ENCODE peak calls at places on chromosomes 16 and 17, in nine cellular contexts. One of them, this sample, is unnamed.

GRCh38 chr16:57994778-57995177 is 5.7 kb downstream of the ZNF319 start:
- DNase-seq in NCI-H1436: no peak
- DNase-seq in stimulated activated CD8-positive, alpha-beta memory T cell treated with anti-CD3 and anti-CD28 coated beads, Interleukin-15, amount 100 ng/mL, for 24 hours: no peak
- DNase-seq in ureter: peak
- DNase-seq in spleen: peak
- DNase-seq in sciatic nerve: no peak
- DNase-seq in stimulated activated naive CD8-positive, alpha-beta T cell treated with anti-CD3 and anti-CD28 coated beads, Interleukin-15, Interleukin-2, amounts not matched to agents 100 U/mL and 50 U/mL, for 24 hours: peak
- DNase-seq in substantia nigra: no peak
- DNase-seq in caudate nucleus: no peak
- DNase-seq in this sample: no peak

GRCh38 chr16:10654592-10655414 is 39.9 kb downstream of the TEKT5 start:
- DNase-seq in NCI-H1436: no peak
- DNase-seq in stimulated activated CD8-positive, alpha-beta memory T cell treated with anti-CD3 and anti-CD28 coated beads, Interleukin-15, amount 100 ng/mL, for 24 hours: no peak
- DNase-seq in ureter: no peak
- DNase-seq in spleen: no peak
- DNase-seq in sciatic nerve: no peak
- DNase-seq in stimulated activated naive CD8-positive, alpha-beta T cell treated with anti-CD3 and anti-CD28 coated beads, Interleukin-15, Interleukin-2, amounts not matched to agents 100 U/mL and 50 U/mL, for 24 hours: no peak
- DNase-seq in substantia nigra: no peak
- DNase-seq in caudate nucleus: no peak
- DNase-seq in this sample: no peak

GRCh38 chr16:49158029-49158642 is 123.5 kb downstream of the CBLN1 start:
- DNase-seq in NCI-H1436: no peak
- DNase-seq in stimulated activated CD8-positive, alpha-beta memory T cell treated with anti-CD3 and anti-CD28 coated beads, Interleukin-15, amount 100 ng/mL, for 24 hours: no peak
- DNase-seq in ureter: no peak
- DNase-seq in spleen: no peak
- DNase-seq in sciatic nerve: no peak
- DNase-seq in stimulated activated naive CD8-positive, alpha-beta T cell treated with anti-CD3 and anti-CD28 coated beads, Interleukin-15, Interleukin-2, amounts not matched to agents 100 U/mL and 50 U/mL, for 24 hours: no peak
- DNase-seq in substantia nigra: no peak
- DNase-seq in caudate nucleus: no peak
- DNase-seq in this sample: no peak

GRCh38 chr17:66508896-66509843 is 206.8 kb downstream of the PRKCA start:
- DNase-seq in NCI-H1436: no peak
- DNase-seq in stimulated activated CD8-positive, alpha-beta memory T cell treated with anti-CD3 and anti-CD28 coated beads, Interleukin-15, amount 100 ng/mL, for 24 hours: peak
- DNase-seq in ureter: no peak
- DNase-seq in spleen: no peak
- DNase-seq in sciatic nerve: no peak
- DNase-seq in stimulated activated naive CD8-positive, alpha-beta T cell treated with anti-CD3 and anti-CD28 coated beads, Interleukin-15, Interleukin-2, amounts not matched to agents 100 U/mL and 50 U/mL, for 24 hours: peak
- DNase-seq in substantia nigra: no peak
- DNase-seq in caudate nucleus: no peak
- DNase-seq in this sample: peak

GRCh38 chr16:6016530-6017184 is 919.1 kb upstream of the EEF2KMT start:
- DNase-seq in NCI-H1436: no peak
- DNase-seq in stimulated activated CD8-positive, alpha-beta memory T cell treated with anti-CD3 and anti-CD28 coated beads, Interleukin-15, amount 100 ng/mL, for 24 hours: no peak
- DNase-seq in ureter: no peak
- DNase-seq in spleen: no peak
- DNase-seq in sciatic nerve: no peak
- DNase-seq in stimulated activated naive CD8-positive, alpha-beta T cell treated with anti-CD3 and anti-CD28 coated beads, Interleukin-15, Interleukin-2, amounts not matched to agents 100 U/mL and 50 U/mL, for 24 hours: no peak
- DNase-seq in substantia nigra: no peak
- DNase-seq in caudate nucleus: no peak
- DNase-seq in this sample: no peak

GRCh38 chr16:77211880-77212735 is 12.9 kb downstream of the SYCE1L start:
- DNase-seq in NCI-H1436: peak
- DNase-seq in stimulated activated CD8-positive, alpha-beta memory T cell treated with anti-CD3 and anti-CD28 coated beads, Interleukin-15, amount 100 ng/mL, for 24 hours: peak
- DNase-seq in ureter: no peak
- DNase-seq in spleen: peak
- DNase-seq in sciatic nerve: no peak
- DNase-seq in stimulated activated naive CD8-positive, alpha-beta T cell treated with anti-CD3 and anti-CD28 coated beads, Interleukin-15, Interleukin-2, amounts not matched to agents 100 U/mL and 50 U/mL, for 24 hours: peak
- DNase-seq in substantia nigra: no peak
- DNase-seq in caudate nucleus: no peak
- DNase-seq in this sample: peak

GRCh38 chr17:41324180-41325075 is 8.9 kb upstream of the KRTAP17-1 start:
- DNase-seq in NCI-H1436: no peak
- DNase-seq in stimulated activated CD8-positive, alpha-beta memory T cell treated with anti-CD3 and anti-CD28 coated beads, Interleukin-15, amount 100 ng/mL, for 24 hours: no peak
- DNase-seq in ureter: no peak
- DNase-seq in spleen: no peak
- DNase-seq in sciatic nerve: no peak
- DNase-seq in stimulated activated naive CD8-positive, alpha-beta T cell treated with anti-CD3 and anti-CD28 coated beads, Interleukin-15, Interleukin-2, amounts not matched to agents 100 U/mL and 50 U/mL, for 24 hours: no peak
- DNase-seq in substantia nigra: no peak
- DNase-seq in caudate nucleus: no peak
- DNase-seq in this sample: no peak

GRCh38 chr17:71850792-71851191 is 270.0 kb upstream of the SOX9 start:
- DNase-seq in NCI-H1436: no peak
- DNase-seq in stimulated activated CD8-positive, alpha-beta memory T cell treated with anti-CD3 and anti-CD28 coated beads, Interleukin-15, amount 100 ng/mL, for 24 hours: no peak
- DNase-seq in ureter: no peak
- DNase-seq in spleen: no peak
- DNase-seq in sciatic nerve: no peak
- DNase-seq in stimulated activated naive CD8-positive, alpha-beta T cell treated with anti-CD3 and anti-CD28 coated beads, Interleukin-15, Interleukin-2, amounts not matched to agents 100 U/mL and 50 U/mL, for 24 hours: no peak
- DNase-seq in substantia nigra: no peak
- DNase-seq in caudate nucleus: no peak
- DNase-seq in this sample: no peak

GRCh38 chr16:72371307-72372081 is 199.5 kb upstream of the PMFBP1 start:
- DNase-seq in NCI-H1436: no peak
- DNase-seq in stimulated activated CD8-positive, alpha-beta memory T cell treated with anti-CD3 and anti-CD28 coated beads, Interleukin-15, amount 100 ng/mL, for 24 hours: no peak
- DNase-seq in ureter: no peak
- DNase-seq in spleen: no peak
- DNase-seq in sciatic nerve: no peak
- DNase-seq in stimulated activated naive CD8-positive, alpha-beta T cell treated with anti-CD3 and anti-CD28 coated beads, Interleukin-15, Interleukin-2, amounts not matched to agents 100 U/mL and 50 U/mL, for 24 hours: no peak
- DNase-seq in substantia nigra: no peak
- DNase-seq in caudate nucleus: no peak
- DNase-seq in this sample: no peak

GRCh38 chr16:14496047-14496770 is 133.9 kb downstream of the PARN start:
- DNase-seq in NCI-H1436: no peak
- DNase-seq in stimulated activated CD8-positive, alpha-beta memory T cell treated with anti-CD3 and anti-CD28 coated beads, Interleukin-15, amount 100 ng/mL, for 24 hours: no peak
- DNase-seq in ureter: no peak
- DNase-seq in spleen: no peak
- DNase-seq in sciatic nerve: no peak
- DNase-seq in stimulated activated naive CD8-positive, alpha-beta T cell treated with anti-CD3 and anti-CD28 coated beads, Interleukin-15, Interleukin-2, amounts not matched to agents 100 U/mL and 50 U/mL, for 24 hours: no peak
- DNase-seq in substantia nigra: no peak
- DNase-seq in caudate nucleus: no peak
- DNase-seq in this sample: no peak

GRCh38 chr17:38750312-38751121 is 2.0 kb upstream of the PSMB3 start:
- DNase-seq in NCI-H1436: peak
- DNase-seq in stimulated activated CD8-positive, alpha-beta memory T cell treated with anti-CD3 and anti-CD28 coated beads, Interleukin-15, amount 100 ng/mL, for 24 hours: no peak
- DNase-seq in ureter: no peak
- DNase-seq in spleen: peak
- DNase-seq in sciatic nerve: no peak
- DNase-seq in stimulated activated naive CD8-positive, alpha-beta T cell treated with anti-CD3 and anti-CD28 coated beads, Interleukin-15, Interleukin-2, amounts not matched to agents 100 U/mL and 50 U/mL, for 24 hours: no peak
- DNase-seq in substantia nigra: no peak
- DNase-seq in caudate nucleus: no peak
- DNase-seq in this sample: peak

GRCh38 chr17:83150369-83151055 is 71.1 kb downstream of the METRNL start:
- DNase-seq in NCI-H1436: no peak
- DNase-seq in stimulated activated CD8-positive, alpha-beta memory T cell treated with anti-CD3 and anti-CD28 coated beads, Interleukin-15, amount 100 ng/mL, for 24 hours: no peak
- DNase-seq in ureter: no peak
- DNase-seq in spleen: peak
- DNase-seq in sciatic nerve: peak
- DNase-seq in stimulated activated naive CD8-positive, alpha-beta T cell treated with anti-CD3 and anti-CD28 coated beads, Interleukin-15, Interleukin-2, amounts not matched to agents 100 U/mL and 50 U/mL, for 24 hours: no peak
- DNase-seq in substantia nigra: no peak
- DNase-seq in caudate nucleus: no peak
- DNase-seq in this sample: no peak

GRCh38 chr16:89119661-89120141 is 26.0 kb downstream of the ACSF3 start:
- DNase-seq in NCI-H1436: no peak
- DNase-seq in stimulated activated CD8-positive, alpha-beta memory T cell treated with anti-CD3 and anti-CD28 coated beads, Interleukin-15, amount 100 ng/mL, for 24 hours: no peak
- DNase-seq in ureter: no peak
- DNase-seq in spleen: peak
- DNase-seq in sciatic nerve: no peak
- DNase-seq in stimulated activated naive CD8-positive, alpha-beta T cell treated with anti-CD3 and anti-CD28 coated beads, Interleukin-15, Interleukin-2, amounts not matched to agents 100 U/mL and 50 U/mL, for 24 hours: no peak
- DNase-seq in substantia nigra: no peak
- DNase-seq in caudate nucleus: no peak
- DNase-seq in this sample: no peak

GRCh38 chr16:82194076-82194475 is 24.1 kb upstream of the MPHOSPH6 start:
- DNase-seq in NCI-H1436: no peak
- DNase-seq in stimulated activated CD8-positive, alpha-beta memory T cell treated with anti-CD3 and anti-CD28 coated beads, Interleukin-15, amount 100 ng/mL, for 24 hours: no peak
- DNase-seq in ureter: no peak
- DNase-seq in spleen: no peak
- DNase-seq in sciatic nerve: no peak
- DNase-seq in stimulated activated naive CD8-positive, alpha-beta T cell treated with anti-CD3 and anti-CD28 coated beads, Interleukin-15, Interleukin-2, amounts not matched to agents 100 U/mL and 50 U/mL, for 24 hours: no peak
- DNase-seq in substantia nigra: no peak
- DNase-seq in caudate nucleus: no peak
- DNase-seq in this sample: no peak

GRCh38 chr16:86070971-86071370 is 172.0 kb downstream of the IRF8 start:
- DNase-seq in NCI-H1436: no peak
- DNase-seq in stimulated activated CD8-positive, alpha-beta memory T cell treated with anti-CD3 and anti-CD28 coated beads, Interleukin-15, amount 100 ng/mL, for 24 hours: no peak
- DNase-seq in ureter: no peak
- DNase-seq in spleen: peak
- DNase-seq in sciatic nerve: no peak
- DNase-seq in stimulated activated naive CD8-positive, alpha-beta T cell treated with anti-CD3 and anti-CD28 coated beads, Interleukin-15, Interleukin-2, amounts not matched to agents 100 U/mL and 50 U/mL, for 24 hours: no peak
- DNase-seq in substantia nigra: no peak
- DNase-seq in caudate nucleus: no peak
- DNase-seq in this sample: no peak

GRCh38 chr17:9002610-9003354 is 18.5 kb upstream of the NTN1 start:
- DNase-seq in NCI-H1436: no peak
- DNase-seq in stimulated activated CD8-positive, alpha-beta memory T cell treated with anti-CD3 and anti-CD28 coated beads, Interleukin-15, amount 100 ng/mL, for 24 hours: no peak
- DNase-seq in ureter: no peak
- DNase-seq in spleen: peak
- DNase-seq in sciatic nerve: no peak
- DNase-seq in stimulated activated naive CD8-positive, alpha-beta T cell treated with anti-CD3 and anti-CD28 coated beads, Interleukin-15, Interleukin-2, amounts not matched to agents 100 U/mL and 50 U/mL, for 24 hours: peak
- DNase-seq in substantia nigra: no peak
- DNase-seq in caudate nucleus: no peak
- DNase-seq in this sample: no peak

GRCh38 chr17:39105705-39106104 is 45.7 kb downstream of the PLXDC1 start:
- DNase-seq in NCI-H1436: no peak
- DNase-seq in stimulated activated CD8-positive, alpha-beta memory T cell treated with anti-CD3 and anti-CD28 coated beads, Interleukin-15, amount 100 ng/mL, for 24 hours: no peak
- DNase-seq in ureter: no peak
- DNase-seq in spleen: no peak
- DNase-seq in sciatic nerve: no peak
- DNase-seq in stimulated activated naive CD8-positive, alpha-beta T cell treated with anti-CD3 and anti-CD28 coated beads, Interleukin-15, Interleukin-2, amounts not matched to agents 100 U/mL and 50 U/mL, for 24 hours: no peak
- DNase-seq in substantia nigra: no peak
- DNase-seq in caudate nucleus: no peak
- DNase-seq in this sample: no peak

GRCh38 chr17:65099941-65100315 is 37.2 kb upstream of the RGS9 start:
- DNase-seq in NCI-H1436: peak
- DNase-seq in stimulated activated CD8-positive, alpha-beta memory T cell treated with anti-CD3 and anti-CD28 coated beads, Interleukin-15, amount 100 ng/mL, for 24 hours: peak
- DNase-seq in ureter: peak
- DNase-seq in spleen: peak
- DNase-seq in sciatic nerve: peak
- DNase-seq in stimulated activated naive CD8-positive, alpha-beta T cell treated with anti-CD3 and anti-CD28 coated beads, Interleukin-15, Interleukin-2, amounts not matched to agents 100 U/mL and 50 U/mL, for 24 hours: peak
- DNase-seq in substantia nigra: no peak
- DNase-seq in caudate nucleus: no peak
- DNase-seq in this sample: no peak

GRCh38 chr16:50272111-50272571 is 5.8 kb downstream of the ADCY7 start:
- DNase-seq in NCI-H1436: no peak
- DNase-seq in stimulated activated CD8-positive, alpha-beta memory T cell treated with anti-CD3 and anti-CD28 coated beads, Interleukin-15, amount 100 ng/mL, for 24 hours: no peak
- DNase-seq in ureter: no peak
- DNase-seq in spleen: peak
- DNase-seq in sciatic nerve: peak
- DNase-seq in stimulated activated naive CD8-positive, alpha-beta T cell treated with anti-CD3 and anti-CD28 coated beads, Interleukin-15, Interleukin-2, amounts not matched to agents 100 U/mL and 50 U/mL, for 24 hours: no peak
- DNase-seq in substantia nigra: no peak
- DNase-seq in caudate nucleus: no peak
- DNase-seq in this sample: no peak

GRCh38 chr16:5560084-5560483 is 462.5 kb upstream of the EEF2KMT start:
- DNase-seq in NCI-H1436: no peak
- DNase-seq in stimulated activated CD8-positive, alpha-beta memory T cell treated with anti-CD3 and anti-CD28 coated beads, Interleukin-15, amount 100 ng/mL, for 24 hours: no peak
- DNase-seq in ureter: no peak
- DNase-seq in spleen: no peak
- DNase-seq in sciatic nerve: no peak
- DNase-seq in stimulated activated naive CD8-positive, alpha-beta T cell treated with anti-CD3 and anti-CD28 coated beads, Interleukin-15, Interleukin-2, amounts not matched to agents 100 U/mL and 50 U/mL, for 24 hours: no peak
- DNase-seq in substantia nigra: no peak
- DNase-seq in caudate nucleus: no peak
- DNase-seq in this sample: no peak

GRCh38 chr17:21193031-21193430 is 20.9 kb downstream of the TMEM11 start:
- DNase-seq in NCI-H1436: no peak
- DNase-seq in stimulated activated CD8-positive, alpha-beta memory T cell treated with anti-CD3 and anti-CD28 coated beads, Interleukin-15, amount 100 ng/mL, for 24 hours: no peak
- DNase-seq in ureter: no peak
- DNase-seq in spleen: no peak
- DNase-seq in sciatic nerve: no peak
- DNase-seq in stimulated activated naive CD8-positive, alpha-beta T cell treated with anti-CD3 and anti-CD28 coated beads, Interleukin-15, Interleukin-2, amounts not matched to agents 100 U/mL and 50 U/mL, for 24 hours: no peak
- DNase-seq in substantia nigra: no peak
- DNase-seq in caudate nucleus: no peak
- DNase-seq in this sample: no peak

GRCh38 chr16:22623351-22623781 is 112.7 kb downstream of the NPIPB5 start:
- DNase-seq in NCI-H1436: no peak
- DNase-seq in stimulated activated CD8-positive, alpha-beta memory T cell treated with anti-CD3 and anti-CD28 coated beads, Interleukin-15, amount 100 ng/mL, for 24 hours: no peak
- DNase-seq in ureter: no peak
- DNase-seq in spleen: no peak
- DNase-seq in sciatic nerve: no peak
- DNase-seq in stimulated activated naive CD8-positive, alpha-beta T cell treated with anti-CD3 and anti-CD28 coated beads, Interleukin-15, Interleukin-2, amounts not matched to agents 100 U/mL and 50 U/mL, for 24 hours: no peak
- DNase-seq in substantia nigra: no peak
- DNase-seq in caudate nucleus: no peak
- DNase-seq in this sample: no peak

GRCh38 chr17:41026668-41027471 is at the start of gene KRTAP1-5:
- DNase-seq in NCI-H1436: no peak
- DNase-seq in stimulated activated CD8-positive, alpha-beta memory T cell treated with anti-CD3 and anti-CD28 coated beads, Interleukin-15, amount 100 ng/mL, for 24 hours: no peak
- DNase-seq in ureter: no peak
- DNase-seq in spleen: no peak
- DNase-seq in sciatic nerve: no peak
- DNase-seq in stimulated activated naive CD8-positive, alpha-beta T cell treated with anti-CD3 and anti-CD28 coated beads, Interleukin-15, Interleukin-2, amounts not matched to agents 100 U/mL and 50 U/mL, for 24 hours: no peak
- DNase-seq in substantia nigra: no peak
- DNase-seq in caudate nucleus: no peak
- DNase-seq in this sample: no peak

This sample was measured in NCI-H1105.